ENCODE peak calls at places on chromosomes 3 and 15, in six cellular contexts. N is psoas muscle, Z is AG09319, E is left lung, K is AG09309, S is transverse colon. M is an unnamed sample.

GRCh38 chr3:9224490-9224889 is 25.0 kb downstream of the SRGAP3 start:
- DNase-seq in K (no peak), E (no peak), Z (no peak), N (no peak), S (no peak), M (no peak)

GRCh38 chr3:137035631-137036030 is 77.8 kb downstream of the IL20RB start:
- DNase-seq in K (no peak), S (no peak), E (no peak), N (no peak), Z (no peak), M (no peak)

GRCh38 chr15:60423540-60423939 is 25.8 kb upstream of the ANXA2 start:
- DNase-seq in Z (peak), S (no peak), E (peak), N (no peak), K (peak), M (no peak)

GRCh38 chr3:16183601-16184270 is 9.3 kb downstream of the GALNT15 start:
- DNase-seq in N (no peak), K (peak), Z (peak), S (no peak), E (no peak), M (no peak)

GRCh38 chr15:38059665-38060064 is 125.2 kb downstream of the TMCO5A start:
- DNase-seq in E (no peak), S (no peak), N (no peak), Z (no peak), K (no peak), M (no peak)

GRCh38 chr3:104990758-104991157 is 376.0 kb upstream of the ALCAM start:
- DNase-seq in Z (no peak), K (no peak), N (no peak), S (no peak), E (no peak), M (no peak)

GRCh38 chr15:22974745-22975144 is 5.4 kb downstream of the CYFIP1 start:
- DNase-seq in S (no peak), Z (no peak), K (no peak), N (no peak), E (no peak), M (peak)

GRCh38 chr3:31634485-31634884 is 101.8 kb downstream of the STT3B start:
- DNase-seq in S (no peak), N (no peak), Z (peak), K (peak), E (no peak), M (no peak)

GRCh38 chr3:105062853-105063252 is 303.9 kb upstream of the ALCAM start:
- DNase-seq in N (no peak), E (no peak), Z (no peak), S (no peak), K (no peak), M (no peak)

GRCh38 chr3:180747805-180748361 is 68.6 kb upstream of the CCDC39 start:
- DNase-seq in N (no peak), Z (no peak), K (no peak), S (no peak), E (no peak), M (no peak)

GRCh38 chr15:93974804-93975481 is 256.4 kb upstream of the MCTP2 start:
- DNase-seq in S (no peak), E (no peak), N (no peak), Z (no peak), K (no peak), M (no peak)

GRCh38 chr15:89396723-89397652 is 62.4 kb upstream of the POLG start:
- DNase-seq in Z (no peak), E (no peak), K (no peak), S (no peak), N (no peak), M (no peak)

GRCh38 chr3:3586843-3587626 is 212.2 kb upstream of the LRRN1 start:
- DNase-seq in Z (no peak), E (no peak), S (no peak), N (no peak), K (no peak), M (no peak)

GRCh38 chr3:196962108-196962929 is 6.3 kb downstream of the PIGZ start:
- DNase-seq in K (no peak), S (no peak), N (no peak), Z (no peak), E (no peak), M (no peak)

GRCh38 chr3:194255252-194256039 is 95.7 kb downstream of the CPN2 start:
- DNase-seq in K (no peak), S (peak), E (peak), N (peak), Z (no peak), M (peak)

GRCh38 chr3:75296858-75297257 is 367.3 kb upstream of the FRG2C start:
- DNase-seq in Z (no peak), N (no peak), S (no peak), K (no peak), E (no peak), M (no peak)

GRCh38 chr3:32198011-32198410 is 40.5 kb upstream of the CMTM8 start:
- DNase-seq in Z (no peak), N (no peak), S (no peak), K (no peak), E (no peak), M (no peak)

GRCh38 chr15:56760186-56760585 is 26.9 kb upstream of the ZNF280D start:
- DNase-seq in K (peak), S (no peak), E (no peak), N (no peak), Z (no peak), M (no peak)

GRCh38 chr15:37204698-37205097 is 104.3 kb upstream of the MEIS2 start:
- DNase-seq in Z (no peak), N (no peak), K (no peak), E (no peak), S (no peak), M (no peak)

GRCh38 chr3:63611382-63611781 is 41.1 kb upstream of the SNTN start:
- DNase-seq in Z (no peak), E (no peak), N (no peak), K (no peak), S (no peak), M (no peak)

GRCh38 chr15:71275098-71275497 is 159.8 kb downstream of the THSD4 start:
- DNase-seq in S (no peak), N (no peak), K (peak), Z (peak), E (no peak), M (no peak)

GRCh38 chr15:49962044-49962602 is 156.9 kb downstream of the ATP8B4 start:
- DNase-seq in S (no peak), K (peak), N (no peak), Z (peak), E (no peak), M (no peak)

GRCh38 chr3:139514741-139515140 is 24.8 kb downstream of the RBP1 start:
- DNase-seq in S (no peak), Z (no peak), N (no peak), E (no peak), K (no peak), M (no peak)

GRCh38 chr3:9903238-9903624 is 583 bp downstream of the IL17RE start:
- DNase-seq in S (no peak), E (no peak), Z (no peak), K (no peak), N (no peak), M (no peak)

GRCh38 chr3:149487598-149488197 is 13.2 kb downstream of the TM4SF4 start:
- DNase-seq in E (no peak), Z (no peak), S (peak), K (no peak), N (no peak), M (peak)
- TF ChIP-seq CTCF in E (peak), Z (peak), S (no peak), K (peak), N (peak), M (peak)

GRCh38 chr3:88876724-88877123 is 230.7 kb upstream of the EPHA3 start:
- DNase-seq in E (no peak), K (no peak), N (no peak), S (no peak), Z (no peak), M (no peak)
- TF ChIP-seq CTCF in E (no peak), K (no peak), N (no peak), S (no peak), Z (no peak), M (no peak)

GRCh38 chr3:51386159-51386851 is 1.2 kb downstream of the MANF start:
- DNase-seq in N (no peak), E (no peak), S (no peak), K (no peak), Z (no peak), M (no peak)
- TF ChIP-seq CTCF in N (no peak), E (no peak), S (peak), K (no peak), Z (no peak), M (no peak)

GRCh38 chr3:170387952-170388351 is 30.4 kb downstream of the SKIL start:
- DNase-seq in S (no peak), K (no peak), N (no peak), Z (peak), E (no peak), M (no peak)
- TF ChIP-seq CTCF in S (no peak), K (no peak), N (no peak), Z (no peak), E (no peak), M (no peak)

GRCh38 chr15:29452881-29453731 is 183.5 kb upstream of the NSMCE3 start:
- DNase-seq in K (no peak), S (no peak), Z (no peak), E (no peak), N (no peak), M (no peak)

GRCh38 chr15:29451201-29451781 is 181.7 kb upstream of the NSMCE3 start:
- DNase-seq in S (no peak), Z (no peak), E (no peak), K (no peak), N (no peak), M (no peak)

GRCh38 chr15:29448320-29448719 is 178.7 kb upstream of the NSMCE3 start:
- DNase-seq in K (no peak), S (no peak), N (no peak), Z (no peak), E (no peak), M (no peak)

GRCh38 chr15:29446480-29446879 is 176.9 kb upstream of the NSMCE3 start:
- DNase-seq in K (no peak), N (no peak), Z (no peak), S (no peak), E (no peak), M (no peak)

GRCh38 chr15:29449136-29449535 is 179.5 kb upstream of the NSMCE3 start:
- DNase-seq in E (no peak), S (no peak), Z (no peak), K (no peak), N (no peak), M (no peak)
- TF ChIP-seq CTCF in E (no peak), S (no peak), Z (no peak), K (no peak), N (no peak), M (no peak)

GRCh38 chr3:14412831-14413380 is 10.5 kb downstream of the SLC6A6 start:
- DNase-seq in Z (no peak), E (no peak), K (no peak), N (no peak), S (no peak), M (no peak)

GRCh38 chr3:14410501-14411165 is 8.2 kb downstream of the SLC6A6 start:
- DNase-seq in N (peak), Z (peak), S (peak), K (peak), E (peak), M (peak)

GRCh38 chr3:14413381-14414071 is 11.1 kb downstream of the SLC6A6 start:
- DNase-seq in S (no peak), Z (no peak), N (no peak), E (peak), K (no peak), M (no peak)

GRCh38 chr3:14411166-14411526 is 8.7 kb downstream of the SLC6A6 start:
- DNase-seq in K (no peak), S (no peak), N (no peak), Z (no peak), E (peak), M (no peak)

DNA sequence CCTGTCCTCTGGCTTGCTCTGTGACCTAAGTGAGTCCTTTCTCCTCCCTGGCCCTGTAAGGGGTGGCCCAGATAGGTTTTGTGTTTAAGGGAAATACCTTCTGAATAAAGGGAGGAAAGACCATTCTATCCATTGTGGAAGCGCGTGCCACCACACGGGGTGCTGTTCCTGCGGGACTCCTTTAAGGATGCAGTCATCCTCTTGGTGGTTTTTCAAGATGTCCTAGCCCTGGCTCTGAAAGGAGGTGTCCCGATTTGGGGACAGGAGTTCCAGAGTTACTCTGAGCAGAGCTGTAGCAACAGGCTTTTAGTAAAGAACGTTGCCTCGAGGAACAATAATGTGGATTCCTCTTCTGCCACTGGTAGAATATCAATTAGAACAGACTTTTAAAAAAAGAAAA is 9.6 kb downstream of the SLC6A6 start:
- DNase-seq in S (no peak), E (no peak), N (no peak), Z (no peak), K (no peak), M (no peak)
- TF ChIP-seq CTCF in S (no peak), E (no peak), N (no peak), Z (peak), K (peak), M (no peak)

GRCh38 chr3:164194842-164195241 is 883.5 kb downstream of the SI start:
- DNase-seq in E (no peak), Z (no peak), S (no peak), K (no peak), N (no peak), M (no peak)
- TF ChIP-seq CTCF in E (no peak), Z (no peak), S (no peak), K (no peak), N (no peak), M (no peak)

GRCh38 chr3:150603090-150603887 is at the start of gene SELENOT:
- DNase-seq in Z (peak), K (peak), S (peak), E (peak), N (peak), M (peak)
- TF ChIP-seq CTCF in Z (peak), K (peak), S (no peak), E (peak), N (peak), M (peak)

DNA sequence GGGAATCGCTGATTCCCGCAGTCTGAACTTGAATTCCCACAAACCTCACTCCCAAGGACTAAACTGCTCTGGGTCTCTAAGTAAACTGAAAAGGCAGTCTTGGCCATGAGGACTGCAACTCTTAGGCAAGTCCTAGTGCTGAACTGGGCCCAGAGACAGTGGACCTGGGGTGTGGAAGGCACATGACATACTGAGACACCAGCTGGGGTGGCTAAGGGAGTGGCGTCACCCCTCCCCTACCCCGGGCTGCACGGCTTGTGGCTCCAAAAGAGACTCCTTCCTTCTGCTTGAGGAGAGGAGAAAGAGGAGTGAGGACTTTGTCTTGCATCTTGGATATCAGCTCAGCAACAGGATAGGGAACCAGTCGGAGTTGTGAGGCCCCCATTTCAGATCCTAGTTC is 110.9 kb upstream of the C3orf80 start:
- DNase-seq in N (no peak), S (no peak), K (no peak), Z (no peak), E (no peak), M (no peak)
- TF ChIP-seq CTCF in N (no peak), S (no peak), K (no peak), Z (no peak), E (no peak), M (no peak)

GRCh38 chr3:144638009-144638408 is 666.4 kb downstream of the DIPK2A start:
- DNase-seq in N (no peak), K (no peak), Z (no peak), S (no peak), E (no peak), M (no peak)

DNA sequence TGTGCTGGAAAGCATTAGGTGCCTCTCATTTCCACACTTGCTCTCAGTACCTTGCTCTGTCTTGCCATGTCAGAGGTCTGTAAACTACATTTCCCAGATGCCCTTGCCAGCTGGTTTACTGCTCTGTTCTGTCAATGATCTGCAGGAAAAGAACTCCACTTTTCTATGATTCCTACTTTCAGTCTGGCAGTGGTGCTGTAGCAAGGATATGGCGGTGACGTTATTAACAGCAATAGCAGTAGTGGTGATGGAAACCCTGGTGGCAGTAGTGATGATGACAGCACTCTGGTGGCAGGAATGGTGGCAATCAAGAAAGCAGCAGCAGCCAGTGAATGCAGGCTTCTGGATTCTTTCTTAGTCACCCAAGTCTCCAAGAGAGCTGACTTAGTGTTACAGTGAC is 665.2 kb downstream of the DIPK2A start:
- DNase-seq in S (no peak), Z (no peak), K (no peak), N (no peak), E (no peak), M (no peak)
- TF ChIP-seq CTCF in S (no peak), Z (no peak), K (no peak), N (no peak), E (no peak), M (no peak)